ENCODE peak calls at places on chromosomes 3 and 15, in four cellular contexts. W is H1, Q is HepG2, C is K562. E is an unnamed sample.

GRCh38 chr3:104561324-104561723 is 805.4 kb upstream of the ALCAM start:
- DNase-seq in W (no peak), Q (no peak), C (no peak), E (no peak)

GRCh38 chr15:99631256-99631655 is 65.5 kb downstream of the MEF2A start:
- DNase-seq in W (no peak), Q (no peak), C (no peak), E (peak)

GRCh38 chr3:15295506-15295905 is 36.9 kb downstream of the SH3BP5 start:
- DNase-seq in W (no peak), Q (no peak), C (no peak), E (no peak)

GRCh38 chr3:64645236-64645635 is 42.6 kb downstream of the ADAMTS9 start:
- DNase-seq in W (no peak), Q (no peak), C (no peak), E (no peak)

GRCh38 chr15:28888900-28889299 is 3.1 kb downstream of the APBA2 start:
- DNase-seq in W (no peak), Q (no peak), C (no peak), E (no peak)

GRCh38 chr15:96047255-96047931 is 283.1 kb upstream of the NR2F2 start:
- DNase-seq in W (no peak), Q (no peak), C (no peak), E (no peak)

GRCh38 chr3:62529230-62529629 is 155.9 kb upstream of the FEZF2 start:
- DNase-seq in W (peak), Q (peak), C (peak), E (no peak)

GRCh38 chr15:51171578-51171932 is 76.8 kb upstream of the TNFAIP8L3 start:
- DNase-seq in W (no peak), Q (no peak), C (no peak), E (no peak)

GRCh38 chr3:183254816-183255730 is 2.0 kb downstream of the B3GNT5 start:
- DNase-seq in W (no peak), Q (no peak), C (peak), E (no peak)

GRCh38 chr3:162437480-162437879 is 940.9 kb downstream of the OTOL1 start:
- DNase-seq in W (no peak), Q (no peak), C (no peak), E (no peak)

GRCh38 chr15:77475898-77476297 is 55.2 kb downstream of the HMG20A start:
- DNase-seq in W (no peak), Q (no peak), C (no peak), E (no peak)

GRCh38 chr15:99057697-99058420 is 47.0 kb upstream of the SYNM start:
- DNase-seq in W (peak), Q (no peak), C (no peak), E (peak)

GRCh38 chr3:176296066-176296597 is 901.1 kb downstream of the TBL1XR1 start:
- DNase-seq in W (no peak), Q (no peak), C (no peak), E (no peak)

GRCh38 chr3:31880020-31880419 is 101.0 kb downstream of the OSBPL10 start:
- DNase-seq in W (no peak), Q (peak), C (no peak), E (no peak)

GRCh38 chr3:4977001-4977888 is 2.0 kb upstream of the BHLHE40 start:
- DNase-seq in W (peak), Q (peak), C (peak), E (peak)

GRCh38 chr3:100796556-100796955 is 87.3 kb downstream of the TFG start:
- DNase-seq in W (no peak), Q (no peak), C (no peak), E (peak)

GRCh38 chr15:25051399-25052154 is 96.8 kb downstream of the SNRPN start:
- DNase-seq in W (no peak), Q (no peak), C (no peak), E (no peak)

GRCh38 chr15:80870893-80871292 is 91.7 kb downstream of the CEMIP start:
- DNase-seq in W (no peak), Q (no peak), C (no peak), E (no peak)

GRCh38 chr3:8741581-8742355 is 8.2 kb downstream of the CAV3 start:
- DNase-seq in W (no peak), Q (peak), C (peak), E (no peak)

GRCh38 chr3:31196881-31197364 is 302.5 kb upstream of the GADL1 start:
- DNase-seq in W (no peak), Q (no peak), C (no peak), E (no peak)

GRCh38 chr3:41418961-41419691 is 219.8 kb downstream of the CTNNB1 start:
- DNase-seq in W (no peak), Q (peak), C (no peak), E (no peak)

GRCh38 chr15:63420333-63420741 is 38.7 kb upstream of the CA12 start:
- DNase-seq in W (no peak), Q (no peak), C (peak), E (no peak)

GRCh38 chr3:37082317-37082716 is 89.0 kb downstream of the MLH1 start:
- DNase-seq in W (no peak), Q (peak), C (no peak), E (no peak)

GRCh38 chr3:84967767-84968581 is 9.2 kb downstream of the CADM2 start:
- DNase-seq in W (no peak), Q (no peak), C (no peak), E (no peak)

GRCh38 chr3:123719785-123720531 is 135.1 kb upstream of the HACD2 start:
- DNase-seq in W (no peak), Q (no peak), C (no peak), E (no peak)
- TF ChIP-seq CREB1 in W (no peak), Q (no peak), C (no peak), E (no peak)

DNA sequence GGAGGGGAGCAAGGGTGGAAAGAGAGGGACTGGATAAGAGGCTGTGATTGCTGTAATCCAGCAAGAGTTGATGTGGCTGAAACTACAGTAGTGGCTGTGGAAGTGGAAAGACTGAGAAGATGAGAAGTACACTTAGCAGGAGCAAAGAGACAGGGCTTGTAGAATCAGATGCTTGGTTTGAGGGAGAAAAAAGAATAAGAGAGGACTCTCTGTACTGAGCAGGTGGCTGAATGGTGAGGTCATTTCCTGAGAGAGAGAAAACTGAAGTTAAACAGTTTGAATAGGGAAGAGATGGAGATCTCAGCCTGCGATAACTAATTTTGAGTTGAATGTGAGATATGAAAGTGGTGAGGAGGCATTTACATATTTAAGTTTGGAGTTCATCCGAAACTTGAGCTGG is 95.8 kb upstream of the SLC25A36 start:
- DNase-seq in W (no peak), Q (no peak), C (no peak), E (no peak)
- TF ChIP-seq BRCA1 in W (no peak), Q (no peak), C (no peak), E (no peak)

GRCh38 chr3:66442254-66443249 is 58.3 kb downstream of the LRIG1 start:
- DNase-seq in W (peak), Q (peak), C (no peak), E (no peak)
- TF ChIP-seq CREB1 in W (no peak), Q (no peak), C (no peak), E (no peak)

GRCh38 chr3:142886938-142887337 is 1.9 kb downstream of the PCOLCE2 start:
- DNase-seq in W (no peak), Q (no peak), C (peak), E (no peak)

GRCh38 chr3:142889263-142890014 is 556 bp upstream of the PCOLCE2 start:
- DNase-seq in W (no peak), Q (no peak), C (no peak), E (no peak)

GRCh38 chr3:142886021-142886420 is 2.9 kb downstream of the PCOLCE2 start:
- DNase-seq in W (no peak), Q (no peak), C (no peak), E (no peak)

GRCh38 chr3:142888484-142889262 is at the start of gene PCOLCE2:
- DNase-seq in W (peak), Q (no peak), C (peak), E (no peak)

GRCh38 chr3:142888099-142888483 is 792 bp downstream of the PCOLCE2 start:
- DNase-seq in W (no peak), Q (no peak), C (no peak), E (no peak)
- TF ChIP-seq BRCA1 in W (no peak), Q (no peak), C (no peak), E (no peak)

GRCh38 chr3:67531149-67532101 is 123.0 kb downstream of the SUCLG2 start:
- DNase-seq in W (no peak), Q (no peak), C (no peak), E (no peak)
- TF ChIP-seq CREB1 in W (no peak), Q (no peak), C (no peak), E (no peak)

GRCh38 chr3:48552111-48552911 is 4.3 kb downstream of the PFKFB4 start:
- DNase-seq in W (peak), Q (no peak), C (no peak), E (no peak)
- TF ChIP-seq BRCA1 in W (no peak), Q (no peak), C (no peak), E (no peak)